ENCODE peak calls at places on chromosomes 4 and X, in ten cellular contexts. L is pancreas; D is MV-4-11; O is HT1080; C is left ventricle myocardium superior; V is myocyte; P is COR-L47; R is activated CD8-positive, alpha-beta memory T cell treated with anti-CD3 and anti-CD28 coated beads, Interleukin-2, amount 10 ng/mL, durations not matched to agents 7 days and 5 days; H is amniotic epithelial cell; Z is stimulated activated CD4-positive, alpha-beta T cell treated with anti-CD3 and anti-CD28 coated beads, Interleukin-1b, Interleukin-23, amount 100 ng/mL, for 1 hour. F is an unnamed sample.

GRCh38 chrX:97189668-97190067 is 306.0 kb downstream of the RPA4 start:
- DNase-seq in Z (no peak), V (no peak), R (no peak), L (no peak), H (no peak), O (no peak), D (no peak), C (no peak), P (no peak), F (no peak)

GRCh38 chrX:6707497-6707896 is 172.6 kb upstream of the VCX3A start:
- DNase-seq in D (no peak), Z (no peak), R (no peak), H (no peak), O (peak; percentile 3), P (no peak), C (no peak), V (no peak), L (no peak), F (no peak)

GRCh38 chr4:26204911-26205368 is 115.9 kb upstream of the RBPJ start:
- DNase-seq in D (no peak), Z (no peak), R (no peak), L (peak; percentile 89), V (peak; percentile 95), O (no peak), P (no peak), C (peak; percentile 70), H (no peak), F (no peak)

GRCh38 chr4:159188646-159189045 is 85.8 kb downstream of the RAPGEF2 start:
- DNase-seq in D (no peak), H (no peak), V (no peak), C (no peak), R (no peak), Z (no peak), O (no peak), L (no peak), P (no peak), F (no peak)

GRCh38 chr4:11590132-11590531 is 161.4 kb upstream of the HS3ST1 start:
- DNase-seq in Z (no peak), L (no peak), P (no peak), V (no peak), O (no peak), D (no peak), R (no peak), H (no peak), C (no peak), F (no peak)

GRCh38 chr4:128525387-128525786 is 237.8 kb upstream of the PGRMC2 start:
- DNase-seq in P (no peak), V (peak; percentile 50), O (no peak), L (no peak), D (no peak), H (peak; percentile 27), R (no peak), C (no peak), Z (no peak), F (no peak)

GRCh38 chr4:112900416-112900815 is 149.0 kb upstream of the ANK2 start:
- DNase-seq in H (no peak), R (no peak), V (no peak), O (no peak), L (no peak), Z (no peak), D (no peak), C (no peak), P (no peak), F (no peak)

GRCh38 chr4:148447672-148448071 is 5.5 kb upstream of the NR3C2 start:
- DNase-seq in D (peak; percentile 2), H (no peak), L (no peak), V (peak; percentile 19), Z (no peak), O (no peak), R (no peak), P (no peak), C (no peak), F (no peak)

GRCh38 chr4:27011401-27011800 is 150.8 kb downstream of the STIM2 start:
- DNase-seq in P (no peak), R (no peak), D (no peak), H (no peak), V (no peak), C (no peak), O (no peak), L (no peak), Z (no peak), F (no peak)

GRCh38 chr4:151806511-151806927 is 45.7 kb upstream of the GATB start:
- DNase-seq in O (peak; percentile 71), H (peak; percentile 66), V (peak; percentile 91), Z (no peak), P (no peak), C (peak; percentile 30), L (no peak), R (no peak), D (no peak), F (no peak)

GRCh38 chr4:130747842-130748241 is 1651.9 kb downstream of the C4orf33 start:
- DNase-seq in Z (no peak), H (peak; percentile 13), V (no peak), L (no peak), P (no peak), D (peak; percentile 13), R (no peak), O (no peak), C (no peak), F (no peak)

GRCh38 chrX:22159071-22159470 is 113.6 kb upstream of the CBLL2 start:
- DNase-seq in O (no peak), L (no peak), C (no peak), Z (no peak), P (no peak), H (peak; percentile 72), V (peak; percentile 35), D (no peak), R (no peak), F (no peak)

GRCh38 chr4:177964693-177965168 is 522.5 kb upstream of the AGA start:
- DNase-seq in O (peak; percentile 1), C (no peak), P (no peak), R (no peak), L (no peak), H (peak; percentile 14), V (no peak), Z (no peak), D (no peak), F (no peak)

GRCh38 chr4:88820723-88821368 is 123.2 kb upstream of the NAP1L5 start:
- DNase-seq in O (no peak), R (no peak), L (no peak), D (no peak), P (no peak), V (no peak), H (no peak), Z (no peak), C (no peak), F (no peak)

GRCh38 chr4:8457646-8458045 is 17.1 kb downstream of the TRMT44 start:
- DNase-seq in V (no peak), O (no peak), R (no peak), P (no peak), L (no peak), Z (no peak), C (no peak), H (no peak), D (no peak), F (no peak)

GRCh38 chr4:61583696-61584095 is 383.6 kb downstream of the ADGRL3 start:
- DNase-seq in H (peak; percentile 61), V (no peak), D (no peak), C (no peak), L (no peak), O (peak; percentile 88), P (no peak), R (no peak), Z (no peak), F (no peak)

GRCh38 chrX:64850371-64851082 is 125.7 kb downstream of the ZC4H2 start:
- DNase-seq in V (no peak), L (no peak), R (peak; percentile 59), D (no peak), C (no peak), O (no peak), Z (no peak), P (no peak), H (no peak), F (no peak)

GRCh38 chrX:11100281-11101035 is 10.7 kb upstream of the HCCS start:
- DNase-seq in P (peak; percentile 8), Z (no peak), O (peak; percentile 10), C (no peak), R (no peak), L (no peak), V (peak; percentile 59), D (peak; percentile 0), H (peak; percentile 56), F (peak; percentile 12)

GRCh38 chr4:159016527-159017137 is 86.2 kb upstream of the RAPGEF2 start:
- DNase-seq in V (peak; percentile 12), H (peak; percentile 13), P (peak; percentile 44), R (no peak), Z (no peak), L (no peak), C (no peak), D (no peak), O (peak; percentile 42), F (peak; percentile 33)